ENCODE peak calls at places on chromosomes 4 and X, in seven cellular contexts. H is neural progenitor cell, W is OCI-LY7, V is mesenchymal stem cell, E is keratinocyte, B is MM.1S, A is osteoblast. Q is an unnamed sample.
A peak's percentile ranks its signal among the peaks of the same experiment; 100 is the strongest.

GRCh38 chrX:65127804-65128203 is 151.6 kb upstream of the ZC4H2 start:
- DNase-seq in W (no peak), A (no peak), B (peak; percentile 29), E (no peak), V (no peak), H (no peak), Q (no peak)

GRCh38 chr4:75980576-75980975 is 10.2 kb downstream of the SDAD1 start:
- DNase-seq in V (no peak), B (no peak), E (no peak), H (no peak), W (no peak), A (no peak), Q (no peak)

GRCh38 chr4:89539797-89540711 is 232.5 kb upstream of the GPRIN3 start:
- DNase-seq in A (no peak), H (no peak), W (no peak), V (peak; percentile 62), B (no peak), E (no peak), Q (no peak)

GRCh38 chr4:90842960-90843359 is 715.8 kb downstream of the CCSER1 start:
- DNase-seq in V (no peak), W (no peak), A (no peak), E (no peak), H (no peak), B (no peak), Q (no peak)

GRCh38 chr4:113987382-113987930 is 8.0 kb upstream of the ARSJ start:
- DNase-seq in W (no peak), B (no peak), E (no peak), H (peak; percentile 21), A (no peak), V (no peak), Q (no peak)

GRCh38 chr4:24912252-24913098 is at the start of gene CCDC149:
- DNase-seq in B (peak; percentile 62), E (no peak), V (peak; percentile 64), W (no peak), H (peak; percentile 89), A (peak; percentile 97), Q (peak; percentile 84)

GRCh38 chrX:112043997-112044396 is 38.6 kb downstream of the TRPC5 start:
- DNase-seq in A (no peak), E (no peak), H (peak; percentile 64), W (peak; percentile 2), V (peak; percentile 32), B (peak; percentile 50), Q (peak; percentile 38)

GRCh38 chrX:19121898-19122640 is at the start of gene ADGRG2:
- DNase-seq in H (peak; percentile 68), W (no peak), E (no peak), B (no peak), V (peak; percentile 8), A (peak; percentile 87), Q (no peak)

GRCh38 chr4:69760455-69760854 is at the start of gene SULT1B1:
- DNase-seq in E (no peak), V (peak; percentile 45), W (no peak), H (no peak), B (peak; percentile 38), A (no peak), Q (no peak)

GRCh38 chr4:69757464-69757863 is 3.0 kb downstream of the SULT1B1 start:
- DNase-seq in H (no peak), E (no peak), B (no peak), V (no peak), A (no peak), W (no peak), Q (no peak)

GRCh38 chr4:69759189-69759604 is 1.2 kb downstream of the SULT1B1 start:
- DNase-seq in B (no peak), H (no peak), V (no peak), E (no peak), W (no peak), A (no peak), Q (no peak)

GRCh38 chr4:69764311-69764710 is 3.9 kb upstream of the SULT1B1 start:
- DNase-seq in E (no peak), A (no peak), W (no peak), H (no peak), B (peak; percentile 59), V (no peak), Q (no peak)

GRCh38 chr4:69763233-69763632 is 2.8 kb upstream of the SULT1B1 start:
- DNase-seq in V (no peak), E (no peak), H (no peak), B (no peak), W (no peak), A (peak; percentile 62), Q (no peak)
- H3K27ac ChIP-seq in V (no peak overlapping the region), E (no peak overlapping the region), H (no peak overlapping the region), B (no peak overlapping the region), W (no peak overlapping the region), A (no peak overlapping the region), Q (no peak overlapping the region)

GRCh38 chr4:140742838-140743193 is 13.4 kb downstream of the TBC1D9 start:
- DNase-seq in E (no peak), W (no peak), A (no peak), V (no peak), H (no peak), B (no peak), Q (no peak)
- H3K4me3 ChIP-seq in E (no peak overlapping the region), W (peak overlapping the region; percentile 44), A (no peak overlapping the region), V (no peak overlapping the region), H (no peak overlapping the region), B (peak overlapping the region; percentile 51), Q (no peak overlapping the region)

GRCh38 chrX:40004916-40005289 is 92.9 kb downstream of the BCOR start:
- DNase-seq in E (no peak), V (no peak), A (peak; percentile 58), H (peak; percentile 28), W (no peak), B (no peak), Q (no peak)

GRCh38 chrX:40005290-40006011 is 92.3 kb downstream of the BCOR start:
- DNase-seq in H (peak; percentile 28), B (no peak), V (no peak), A (peak; percentile 62), W (no peak), E (no peak), Q (no peak)

GRCh38 chrX:40003982-40004535 is 93.7 kb downstream of the BCOR start:
- DNase-seq in V (no peak), B (no peak), A (no peak), E (no peak), W (no peak), H (no peak), Q (no peak)

GRCh38 chrX:40006025-40007017 is 91.4 kb downstream of the BCOR start:
- DNase-seq in W (no peak), V (peak; percentile 35), B (peak; percentile 18), H (peak; percentile 81), A (peak; percentile 83), E (no peak), Q (no peak)

DNA sequence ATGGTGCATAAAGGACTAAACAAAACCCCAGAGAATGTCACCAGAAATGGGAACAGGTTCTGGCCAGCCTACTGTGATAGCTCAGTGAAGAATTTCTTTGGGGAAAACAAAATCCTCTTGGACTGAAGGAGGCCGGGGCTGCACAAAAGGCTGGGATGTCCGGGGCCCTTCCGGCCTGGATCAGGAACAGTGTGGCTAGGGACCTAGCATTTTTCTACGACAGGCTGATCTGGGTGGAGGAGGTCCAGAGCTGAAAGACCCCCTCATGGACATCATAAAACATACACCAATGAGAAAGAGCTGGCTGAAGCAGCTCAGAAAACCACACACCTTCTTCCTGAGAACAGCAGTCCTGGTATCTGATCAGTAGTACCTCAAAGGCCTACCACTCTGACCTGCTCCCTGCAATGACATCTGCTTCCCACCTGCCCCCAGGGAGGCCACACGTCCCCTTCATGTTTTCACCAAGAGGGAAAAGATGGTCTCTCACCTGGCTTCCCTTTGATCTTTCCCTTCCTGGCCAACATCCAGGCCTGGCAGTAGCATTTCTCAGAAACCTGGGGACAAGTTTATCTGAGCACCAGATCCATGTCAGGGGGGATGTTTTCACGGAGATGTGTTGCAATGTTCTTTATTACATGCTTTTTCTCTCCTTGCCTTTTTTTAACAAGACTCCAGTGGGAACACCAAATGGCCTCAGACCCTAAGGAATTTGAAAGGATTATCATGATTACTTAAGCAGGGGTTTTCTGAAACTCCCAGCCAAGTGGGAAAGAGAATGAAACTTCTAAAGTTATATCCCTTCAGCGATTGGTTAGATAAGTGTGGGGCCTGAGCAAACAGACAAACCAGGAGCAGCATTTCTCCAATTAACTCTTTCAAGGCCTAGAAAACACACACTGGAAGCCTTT is 94.4 kb downstream of the BCOR start:
- DNase-seq in E (no peak), H (peak; percentile 38), V (peak; percentile 36), W (no peak), A (peak; percentile 83), B (no peak), Q (no peak)
- H3K4me2 ChIP-seq in E (no peak overlapping the region), H (peak overlapping the region; percentile 74), V (no peak overlapping the region), W (no peak overlapping the region), A (no peak overlapping the region), B (no peak overlapping the region), Q (no peak overlapping the region)

DNA sequence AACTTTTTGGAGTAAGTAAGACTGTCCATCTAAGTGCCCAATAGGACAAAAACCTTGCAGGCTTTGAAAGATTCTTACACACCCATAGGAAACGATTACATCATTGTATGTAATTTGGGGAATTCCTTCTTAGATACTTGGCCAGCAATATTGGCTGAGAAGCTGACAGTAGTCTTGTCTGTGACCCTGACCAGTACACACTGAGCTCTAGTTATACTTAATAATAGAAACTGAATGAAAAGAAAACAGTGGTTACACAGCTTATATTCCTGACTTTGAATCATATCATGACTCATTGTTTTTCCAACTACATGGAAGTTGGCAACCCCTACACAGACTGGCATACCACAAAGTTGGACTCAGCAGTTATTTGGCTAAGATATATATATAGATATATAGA is 7.1 kb upstream of the TLR2 start:
- DNase-seq in W (no peak), A (peak; percentile 92), V (peak; percentile 18), E (peak; percentile 25), H (no peak), B (no peak), Q (no peak)
- H3K27ac ChIP-seq in W (no peak overlapping the region), A (no peak overlapping the region), V (no peak overlapping the region), E (no peak overlapping the region), H (no peak overlapping the region), B (no peak overlapping the region), Q (no peak overlapping the region)

GRCh38 chr4:128329638-128330037 is 42.0 kb upstream of the PGRMC2 start:
- DNase-seq in B (no peak), A (no peak), W (no peak), E (no peak), V (no peak), H (no peak), Q (no peak)

GRCh38 chr4:128334256-128334655 is 46.6 kb upstream of the PGRMC2 start:
- DNase-seq in W (no peak), B (no peak), A (no peak), V (no peak), H (no peak), E (no peak), Q (no peak)

GRCh38 chr4:128332086-128332485 is 44.5 kb upstream of the PGRMC2 start:
- DNase-seq in V (peak; percentile 48), B (no peak), A (peak; percentile 4), H (no peak), W (no peak), E (no peak), Q (no peak)

GRCh38 chr4:128335541-128335940 is 47.9 kb upstream of the PGRMC2 start:
- DNase-seq in E (no peak), B (no peak), A (no peak), H (no peak), V (no peak), W (no peak), Q (no peak)

GRCh38 chr4:128333309-128334006 is 45.8 kb upstream of the PGRMC2 start:
- DNase-seq in E (no peak), H (no peak), V (no peak), W (no peak), A (peak; percentile 11), B (no peak), Q (no peak)
- H3K4me3 ChIP-seq in E (no peak overlapping the region), H (no peak overlapping the region), V (no peak overlapping the region), W (no peak overlapping the region), A (no peak overlapping the region), B (no peak overlapping the region), Q (no peak overlapping the region)

Q was measured in PC-9.